ENCODE peak calls at places on chromosomes 5 and 9, in five cellular contexts. One of them, this sample, is unnamed.

GRCh38 chr5:93099902-93100347 is 481.1 kb downstream of the NR2F1-AS1 start:
- DNase-seq in T-helper 1 cell: no peak
- DNase-seq in A549: no peak
- DNase-seq in effector CD8-positive, alpha-beta T cell: no peak
- DNase-seq in activated CD4-positive, alpha-beta T cell treated with anti-CD3 and anti-CD28 coated beads for 24 hours: no peak
- DNase-seq in this sample: peak

GRCh38 chr5:82777106-82777505 is 300.1 kb downstream of the TMEM167A start:
- DNase-seq in T-helper 1 cell: no peak
- DNase-seq in A549: no peak
- DNase-seq in effector CD8-positive, alpha-beta T cell: no peak
- DNase-seq in activated CD4-positive, alpha-beta T cell treated with anti-CD3 and anti-CD28 coated beads for 24 hours: no peak
- DNase-seq in this sample: peak

GRCh38 chr9:69120380-69121154 is 53.5 kb upstream of the TJP2 start:
- DNase-seq in T-helper 1 cell: no peak
- DNase-seq in A549: no peak
- DNase-seq in effector CD8-positive, alpha-beta T cell: no peak
- DNase-seq in activated CD4-positive, alpha-beta T cell treated with anti-CD3 and anti-CD28 coated beads for 24 hours: no peak
- DNase-seq in this sample: no peak

GRCh38 chr9:73219985-73220626 is 68.4 kb downstream of the ANXA1 start:
- DNase-seq in T-helper 1 cell: no peak
- DNase-seq in A549: peak
- DNase-seq in effector CD8-positive, alpha-beta T cell: no peak
- DNase-seq in activated CD4-positive, alpha-beta T cell treated with anti-CD3 and anti-CD28 coated beads for 24 hours: peak
- DNase-seq in this sample: peak

GRCh38 chr9:26158631-26159150 is 480.4 kb upstream of the TUSC1 start:
- DNase-seq in T-helper 1 cell: no peak
- DNase-seq in A549: no peak
- DNase-seq in effector CD8-positive, alpha-beta T cell: no peak
- DNase-seq in activated CD4-positive, alpha-beta T cell treated with anti-CD3 and anti-CD28 coated beads for 24 hours: no peak
- DNase-seq in this sample: no peak

GRCh38 chr5:150590979-150591411 is 49.5 kb upstream of the SYNPO start:
- DNase-seq in T-helper 1 cell: no peak
- DNase-seq in A549: no peak
- DNase-seq in effector CD8-positive, alpha-beta T cell: no peak
- DNase-seq in activated CD4-positive, alpha-beta T cell treated with anti-CD3 and anti-CD28 coated beads for 24 hours: no peak
- DNase-seq in this sample: no peak

GRCh38 chr5:102663771-102664530 is 91.2 kb upstream of the PAM start:
- DNase-seq in T-helper 1 cell: no peak
- DNase-seq in A549: no peak
- DNase-seq in effector CD8-positive, alpha-beta T cell: no peak
- DNase-seq in activated CD4-positive, alpha-beta T cell treated with anti-CD3 and anti-CD28 coated beads for 24 hours: no peak
- DNase-seq in this sample: peak

GRCh38 chr9:9574080-9574479 is 1038.7 kb downstream of the PTPRD start:
- DNase-seq in T-helper 1 cell: no peak
- DNase-seq in A549: no peak
- DNase-seq in effector CD8-positive, alpha-beta T cell: no peak
- DNase-seq in activated CD4-positive, alpha-beta T cell treated with anti-CD3 and anti-CD28 coated beads for 24 hours: no peak
- DNase-seq in this sample: no peak

GRCh38 chr5:32499261-32499660 is 54.7 kb upstream of the ZFR start:
- DNase-seq in T-helper 1 cell: no peak
- DNase-seq in A549: no peak
- DNase-seq in effector CD8-positive, alpha-beta T cell: no peak
- DNase-seq in activated CD4-positive, alpha-beta T cell treated with anti-CD3 and anti-CD28 coated beads for 24 hours: no peak
- DNase-seq in this sample: no peak

GRCh38 chr5:89437450-89438435 is 554.8 kb upstream of the MEF2C start:
- DNase-seq in T-helper 1 cell: no peak
- DNase-seq in A549: no peak
- DNase-seq in effector CD8-positive, alpha-beta T cell: no peak
- DNase-seq in activated CD4-positive, alpha-beta T cell treated with anti-CD3 and anti-CD28 coated beads for 24 hours: no peak
- DNase-seq in this sample: no peak